ENCODE peak calls at places on chromosome 11, in seven cellular contexts. T, W, M, V, N, Y and Z are unnamed samples.

GRCh38 chr11:78080084-78080817 is 589 bp upstream of the NDUFC2 start:
- DNase-seq in T (no peak), W (no peak), M (no peak), V (no peak), N (no peak), Y (no peak), Z (no peak)

GRCh38 chr11:64842851-64843841 is 1.3 kb downstream of the CDC42BPG start:
- DNase-seq in T (peak; percentile 85), W (no peak), M (peak; percentile 87), V (peak; percentile 59), N (no peak), Y (peak; percentile 89), Z (no peak)

GRCh38 chr11:57527056-57527631 is 3.4 kb downstream of the TIMM10 start:
- DNase-seq in T (peak; percentile 68), W (peak; percentile 95), M (no peak), V (peak; percentile 64), N (no peak), Y (peak; percentile 83), Z (peak; percentile 69)

GRCh38 chr11:120054753-120055045 is 83.2 kb downstream of the TRIM29 start:
- DNase-seq in T (no peak), W (no peak), M (no peak), V (no peak), N (no peak), Y (no peak), Z (no peak)

GRCh38 chr11:134277176-134278001 is 1.2 kb downstream of the GLB1L3 start:
- DNase-seq in T (no peak), W (no peak), M (no peak), V (no peak), N (no peak), Y (no peak), Z (no peak)

GRCh38 chr11:117509543-117509942 is 181.9 kb downstream of the CEP164 start:
- DNase-seq in T (no peak), W (no peak), M (no peak), V (no peak), N (no peak), Y (no peak), Z (no peak)

GRCh38 chr11:8283510-8284272 is 20.0 kb upstream of the LMO1 start:
- DNase-seq in T (no peak), W (no peak), M (peak; percentile 84), V (no peak), N (no peak), Y (peak; percentile 52), Z (no peak)

GRCh38 chr11:77188912-77189491 is 61.0 kb downstream of the MYO7A start:
- DNase-seq in T (no peak), W (no peak), M (peak; percentile 66), V (no peak), N (no peak), Y (no peak), Z (no peak)

GRCh38 chr11:20020198-20020597 is 140.1 kb downstream of the DBX1 start:
- DNase-seq in T (no peak), W (no peak), M (no peak), V (no peak), N (no peak), Y (no peak), Z (no peak)

GRCh38 chr11:131025421-131026126 is 109.3 kb upstream of the SNX19 start:
- DNase-seq in T (no peak), W (no peak), M (no peak), V (no peak), N (no peak), Y (no peak), Z (no peak)

GRCh38 chr11:110286298-110287040 is 9.9 kb downstream of the RDX start:
- DNase-seq in T (no peak), W (no peak), M (no peak), V (no peak), N (no peak), Y (no peak), Z (no peak)

GRCh38 chr11:13007702-13008435 is 1.2 kb upstream of the RASSF10 start:
- DNase-seq in T (peak; percentile 46), W (no peak), M (no peak), V (peak; percentile 59), N (no peak), Y (no peak), Z (no peak)

GRCh38 chr11:128516886-128517285 is 70.5 kb downstream of the ETS1 start:
- DNase-seq in T (no peak), W (no peak), M (no peak), V (no peak), N (no peak), Y (no peak), Z (no peak)

GRCh38 chr11:128517457-128518230 is 69.7 kb downstream of the ETS1 start:
- DNase-seq in T (no peak), W (no peak), M (no peak), V (no peak), N (no peak), Y (no peak), Z (no peak)

GRCh38 chr11:128515086-128515485 is 72.3 kb downstream of the ETS1 start:
- DNase-seq in T (no peak), W (no peak), M (no peak), V (no peak), N (no peak), Y (no peak), Z (no peak)

GRCh38 chr11:128516467-128516778 is 70.9 kb downstream of the ETS1 start:
- DNase-seq in T (no peak), W (no peak), M (no peak), V (no peak), N (no peak), Y (no peak), Z (no peak)

DNA sequence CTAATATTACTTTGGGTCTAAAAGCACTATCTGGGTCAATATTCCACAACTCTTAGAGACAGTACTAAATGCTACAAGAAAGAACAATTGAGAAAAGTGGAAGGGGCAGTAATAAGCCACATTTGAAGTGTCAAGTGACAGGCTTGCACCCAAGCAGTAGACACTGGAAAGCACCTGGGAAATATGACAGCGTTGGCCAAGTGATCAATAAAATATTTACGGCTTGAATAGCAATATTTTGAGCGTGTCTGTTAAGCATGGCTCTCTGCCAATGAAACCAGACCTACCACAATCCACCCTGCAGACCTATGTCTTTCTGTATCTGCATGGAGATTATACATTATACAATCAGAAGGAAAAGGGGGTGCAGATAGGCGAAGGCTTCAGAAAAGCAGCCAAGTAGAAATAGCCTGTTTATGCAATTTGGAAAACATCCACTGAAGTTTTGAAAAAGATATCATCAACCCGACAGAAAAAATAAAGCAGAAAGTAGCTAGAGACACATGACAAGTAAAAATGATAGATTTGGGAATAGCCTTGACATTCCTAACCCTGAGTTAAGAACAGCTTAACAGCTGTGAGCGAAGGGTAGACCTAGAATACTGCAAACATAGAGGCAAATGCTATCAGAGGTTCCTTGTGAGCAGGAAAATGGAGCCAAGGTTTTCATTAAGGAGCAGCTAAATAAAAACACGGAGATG is 71.4 kb downstream of the ETS1 start:
- DNase-seq in T (no peak), W (no peak), M (no peak), V (no peak), N (no peak), Y (no peak), Z (no peak)
- H3K4me1 ChIP-seq in T (no peaks in the 10 kb centered on the region), W (no peaks in the 10 kb centered on the region), M (peaks cover 53% of the 10 kb centered on the region), V (peaks cover 69% of the 10 kb centered on the region), N (peaks cover 34% of the 10 kb centered on the region), Y (peaks cover 62% of the 10 kb centered on the region), Z (no peaks in the 10 kb centered on the region)

GRCh38 chr11:32583451-32584271 is at the start of gene EIF3M:
- DNase-seq in T (peak; percentile 94), W (peak; percentile 92), M (peak; percentile 98), V (peak; percentile 99), N (peak; percentile 88), Y (peak; percentile 96), Z (peak; percentile 97)
- TF ChIP-seq POLR2A in T (peak; percentile 48), W (no peak), M (peak; percentile 90), V (peak; percentile 87), N (peak; percentile 55), Y (peak; percentile 85), Z (peak; percentile 80)

DNA sequence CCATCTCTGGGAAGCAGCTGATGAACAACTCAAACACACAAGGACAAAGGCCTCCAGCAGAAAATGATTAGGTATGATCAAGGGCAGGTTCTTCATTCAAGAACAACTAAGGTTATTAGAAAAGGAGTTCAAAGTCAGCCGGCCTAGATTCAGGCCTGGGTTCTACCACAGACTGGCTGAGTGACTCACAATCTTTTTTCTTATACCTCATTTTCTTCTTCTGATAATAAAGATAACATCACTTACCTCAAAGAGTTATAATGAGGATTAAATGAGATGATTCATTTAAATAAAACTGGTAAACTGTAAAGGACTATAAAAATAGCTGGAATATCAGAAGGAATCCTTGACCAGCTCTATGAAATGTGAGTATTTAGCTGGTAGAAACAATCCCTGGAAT is 49.3 kb upstream of the PPP2R1B start:
- DNase-seq in T (no peak), W (no peak), M (no peak), V (no peak), N (no peak), Y (no peak), Z (no peak)
- H3K27ac ChIP-seq in T (no peak overlapping the region), W (no peak overlapping the region), M (no peak overlapping the region), V (no peak overlapping the region), N (peak overlapping the region; percentile 0), Y (no peak overlapping the region), Z (no peak overlapping the region)

DNA sequence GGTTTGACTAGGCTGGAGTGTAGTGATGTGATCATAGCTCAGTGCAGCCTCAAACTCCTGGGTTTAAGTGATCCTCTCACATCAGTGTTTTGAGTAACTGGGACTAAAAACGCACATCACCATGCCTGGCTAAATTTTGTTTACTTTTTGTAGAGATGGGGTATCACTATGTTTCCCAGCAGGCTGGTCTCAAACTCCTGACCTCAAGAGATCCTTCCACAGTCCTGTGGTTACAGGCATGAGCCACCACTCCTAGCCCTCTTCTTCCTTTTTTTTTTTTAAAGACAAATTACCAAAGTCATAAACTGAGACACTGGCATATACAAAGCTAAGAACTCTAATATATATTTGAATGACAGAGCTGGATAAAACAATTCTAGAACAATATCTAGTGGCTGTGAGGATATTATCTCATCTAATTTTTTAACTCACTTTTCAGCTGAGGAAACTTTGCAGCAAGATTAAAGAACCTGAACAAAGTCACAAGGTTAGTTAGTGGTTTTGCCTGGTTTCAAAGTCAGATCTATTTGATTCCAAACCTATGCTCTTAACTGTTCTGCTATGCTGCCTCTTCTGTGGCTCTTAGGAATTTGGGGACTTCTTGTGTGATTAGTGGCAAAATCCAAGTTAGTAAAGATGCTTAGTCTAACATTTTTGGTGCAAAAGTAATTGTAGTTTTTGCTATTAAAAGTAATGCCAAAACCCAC is 95.3 kb upstream of the RAG2 start:
- DNase-seq in T (no peak), W (no peak), M (no peak), V (no peak), N (no peak), Y (no peak), Z (no peak)
- H3K4me1 ChIP-seq in T (no peaks in the 10 kb centered on the region), W (no peaks in the 10 kb centered on the region), M (no peaks in the 10 kb centered on the region), V (no peaks in the 10 kb centered on the region), N (no peaks in the 10 kb centered on the region), Y (no peaks in the 10 kb centered on the region), Z (no peaks in the 10 kb centered on the region)

DNA sequence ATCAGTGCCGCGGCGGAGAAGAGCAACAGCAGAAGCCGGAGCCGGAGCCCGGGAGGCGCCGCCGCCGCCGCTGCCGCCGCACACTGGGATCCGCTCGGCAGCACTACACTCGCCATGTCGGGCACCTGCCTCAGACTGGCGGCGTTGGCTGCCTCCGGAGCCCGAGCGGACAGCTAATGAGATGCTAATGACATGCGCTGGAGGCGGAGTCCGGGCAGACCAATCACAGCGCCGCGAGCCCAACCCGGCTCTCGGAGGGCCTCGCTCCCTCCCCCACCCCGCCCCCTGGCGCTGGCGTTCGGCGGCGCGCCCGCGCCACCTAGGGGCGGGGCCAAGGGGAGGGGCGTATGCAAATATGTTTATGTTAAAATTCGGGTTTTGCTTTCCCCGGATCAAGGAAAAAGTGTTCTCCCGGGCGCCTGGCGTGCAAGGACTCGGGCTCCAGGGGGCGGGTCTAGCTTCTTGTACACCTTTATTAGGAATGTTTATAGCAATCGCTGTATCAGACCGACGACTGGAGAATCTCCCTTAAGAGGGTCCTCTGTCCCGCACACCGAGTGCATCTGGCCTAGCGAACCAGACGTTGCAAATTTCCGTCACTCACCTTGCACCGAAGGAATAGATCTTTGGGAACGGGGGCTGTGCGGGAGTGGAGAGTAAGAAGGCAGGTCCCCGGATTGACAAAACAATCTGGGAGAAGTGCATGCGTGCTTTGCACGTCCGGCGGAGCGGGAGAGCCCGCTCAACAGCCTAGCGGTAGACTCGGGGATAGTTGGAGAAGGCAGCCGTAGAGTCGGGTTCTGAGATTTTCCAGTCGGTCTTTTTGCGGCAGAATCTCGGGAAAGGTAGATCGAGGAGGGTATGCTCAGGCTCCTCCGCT is at the start of gene CADM1:
- DNase-seq in T (peak; percentile 98), W (peak; percentile 73), M (peak; percentile 98), V (peak; percentile 92), N (peak; percentile 93), Y (peak; percentile 98), Z (peak; percentile 98)
- TF ChIP-seq POLR2A in T (peak; percentile 94), W (peak; percentile 82), M (peak; percentile 66), V (peak; percentile 93), N (peak; percentile 96), Y (peak; percentile 92), Z (peak; percentile 98)